ENCODE peak calls at places on chromosomes 12 and 14, in six cellular contexts. X is ovary, S is neural progenitor cell, J is Panc1, Z is fibroblast of lung, G is endodermal cell. F is an unnamed sample.

GRCh38 chr12:8145754-8146415 is 10.9 kb upstream of the ZNF705A start:
- DNase-seq in X (no peak), S (peak; percentile 65), J (no peak), Z (peak; percentile 91), G (peak; percentile 88), F (peak; percentile 31)

GRCh38 chr12:14993537-14994266 is 20.9 kb downstream of the PDE6H start:
- DNase-seq in X (no peak), S (no peak), J (no peak), Z (peak; percentile 19), G (no peak), F (no peak)

GRCh38 chr12:108491256-108491655 is 23.8 kb upstream of the FICD start:
- DNase-seq in X (no peak), S (no peak), J (no peak), Z (no peak), G (no peak), F (no peak)

GRCh38 chr14:101761881-101762529 is 496 bp downstream of the PPP2R5C start:
- DNase-seq in X (peak; percentile 58), S (peak; percentile 39), J (no peak), Z (no peak), G (no peak), F (no peak)

GRCh38 chr14:58733451-58734208 is 95.9 kb downstream of the DACT1 start:
- DNase-seq in X (no peak), S (no peak), J (no peak), Z (no peak), G (no peak), F (no peak)

GRCh38 chr12:51174501-51174900 is 1.6 kb upstream of the TFCP2 start:
- DNase-seq in X (no peak), S (no peak), J (no peak), Z (no peak), G (no peak), F (no peak)

GRCh38 chr12:51240971-51241370 is 2.3 kb downstream of the DAZAP2 start:
- DNase-seq in X (no peak), S (no peak), J (no peak), Z (peak; percentile 43), G (no peak), F (no peak)

GRCh38 chr14:72664651-72665050 is 229.2 kb downstream of the DPF3 start:
- DNase-seq in X (no peak), S (no peak), J (no peak), Z (no peak), G (no peak), F (no peak)

GRCh38 chr14:50417853-50418252 is 21.2 kb upstream of the CDKL1 start:
- DNase-seq in X (no peak), S (no peak), J (no peak), Z (peak; percentile 45), G (no peak), F (no peak)

GRCh38 chr14:92558319-92558718 is 44.7 kb downstream of the RIN3 start:
- DNase-seq in X (no peak), S (no peak), J (no peak), Z (no peak), G (no peak), F (no peak)

GRCh38 chr12:75837700-75838099 is 193.9 kb downstream of the PHLDA1 start:
- DNase-seq in X (no peak), S (peak; percentile 11), J (no peak), Z (peak; percentile 72), G (no peak), F (no peak)

GRCh38 chr12:8905546-8905945 is 8.8 kb upstream of the PHC1 start:
- DNase-seq in X (no peak), S (peak; percentile 27), J (no peak), Z (no peak), G (peak; percentile 74), F (no peak)

GRCh38 chr14:69612759-69613145 is 1.4 kb downstream of the SUSD6 start:
- DNase-seq in X (no peak), S (no peak), J (no peak), Z (no peak), G (no peak), F (no peak)

GRCh38 chr12:124805050-124805449 is 58.6 kb downstream of the SCARB1 start:
- DNase-seq in X (no peak), S (no peak), J (no peak), Z (no peak), G (no peak), F (no peak)

GRCh38 chr14:75427482-75428229 is at the start of gene JDP2:
- DNase-seq in X (peak; percentile 94), S (peak; percentile 89), J (no peak), Z (peak; percentile 80), G (peak; percentile 92), F (no peak)

GRCh38 chr12:64181504-64182291 is 40.4 kb downstream of the KICS2 start:
- DNase-seq in X (peak; percentile 71), S (peak; percentile 49), J (peak; percentile 93), Z (peak; percentile 95), G (peak; percentile 74), F (no peak)

GRCh38 chr12:77151030-77151429 is 85.7 kb upstream of the E2F7 start:
- DNase-seq in X (no peak), S (no peak), J (no peak), Z (no peak), G (no peak), F (no peak)

GRCh38 chr12:52615208-52615868 is 3.0 kb downstream of the KRT73 start:
- DNase-seq in X (no peak), S (no peak), J (no peak), Z (no peak), G (no peak), F (no peak)

GRCh38 chr12:45232771-45233372 is 17.0 kb downstream of the ANO6 start:
- DNase-seq in X (peak; percentile 54), S (no peak), J (peak; percentile 86), Z (peak; percentile 92), G (peak; percentile 75), F (no peak)

GRCh38 chr12:52810554-52810953 is 3.4 kb downstream of the KRT4 start:
- DNase-seq in X (no peak), S (no peak), J (no peak), Z (no peak), G (no peak), F (no peak)

GRCh38 chr12:47814539-47815170 is 5.0 kb downstream of the HDAC7 start:
- DNase-seq in X (no peak), S (no peak), J (no peak), Z (no peak), G (no peak), F (no peak)

GRCh38 chr12:47818382-47818700 is 1.4 kb downstream of the HDAC7 start:
- DNase-seq in X (no peak), S (no peak), J (no peak), Z (no peak), G (no peak), F (no peak)

GRCh38 chr12:47818007-47818376 is 1.7 kb downstream of the HDAC7 start:
- DNase-seq in X (no peak), S (no peak), J (no peak), Z (no peak), G (no peak), F (no peak)

GRCh38 chr12:47817272-47818006 is 2.3 kb downstream of the HDAC7 start:
- DNase-seq in X (no peak), S (peak; percentile 46), J (no peak), Z (no peak), G (peak; percentile 73), F (no peak)

DNA sequence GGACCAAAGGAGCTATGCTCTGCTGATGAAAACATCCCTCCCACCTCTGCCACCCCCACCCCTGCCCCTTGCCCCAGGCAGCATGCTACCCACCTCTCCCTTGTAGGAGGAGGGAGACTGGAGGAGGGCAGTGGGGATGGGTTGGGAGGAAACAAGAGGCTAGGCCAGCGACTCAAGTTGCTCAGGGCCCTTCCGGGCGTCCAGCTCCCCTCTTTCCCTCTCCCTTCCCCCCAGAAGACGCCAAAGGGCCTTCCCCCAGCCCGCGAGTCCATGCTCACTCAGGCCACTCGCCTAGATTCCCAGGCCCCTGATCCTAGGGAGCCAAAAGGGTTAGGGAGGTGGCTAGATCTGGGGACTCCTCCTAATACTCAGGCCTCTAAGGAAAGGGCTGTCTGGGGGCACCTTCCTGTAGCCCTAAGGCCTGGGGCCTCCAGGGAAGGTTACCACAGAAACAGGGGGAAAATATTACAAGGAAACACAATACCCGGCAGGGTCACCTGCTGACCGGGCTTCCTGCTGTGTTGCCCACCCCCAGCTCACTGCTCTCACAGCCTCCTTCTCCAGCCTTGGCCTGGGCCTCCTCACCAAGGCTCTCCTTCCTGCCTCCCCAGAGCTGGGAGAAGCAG is 2.9 kb downstream of the HDAC7 start:
- DNase-seq in X (peak; percentile 51), S (no peak), J (no peak), Z (no peak), G (peak; percentile 74), F (no peak)
- H3K4me3 ChIP-seq in X (peak overlapping the region; percentile 81), S (no peak overlapping the region), J (peak overlapping the region; percentile 81), Z (peak overlapping the region; percentile 24), G (peak overlapping the region; percentile 87), F (no peak overlapping the region)

GRCh38 chr12:65728913-65729793 is 95.1 kb upstream of the HMGA2 start:
- DNase-seq in X (no peak), S (peak; percentile 75), J (no peak), Z (no peak), G (peak; percentile 91), F (peak; percentile 22)
- H3K4me3 ChIP-seq in X (no peak overlapping the region), S (peak overlapping the region; percentile 59), J (no peak overlapping the region), Z (peak overlapping the region; percentile 45), G (peak overlapping the region; percentile 83), F (peak overlapping the region; percentile 44)

GRCh38 chr14:35402323-35403084 is 2.0 kb downstream of the NFKBIA start:
- DNase-seq in X (peak; percentile 38), S (no peak), J (no peak), Z (no peak), G (peak; percentile 47), F (no peak)

GRCh38 chr14:35401853-35402252 is 2.7 kb downstream of the NFKBIA start:
- DNase-seq in X (peak; percentile 55), S (no peak), J (no peak), Z (peak; percentile 63), G (no peak), F (no peak)

GRCh38 chr14:35401422-35401729 is 3.2 kb downstream of the NFKBIA start:
- DNase-seq in X (no peak), S (no peak), J (no peak), Z (no peak), G (no peak), F (no peak)

GRCh38 chr14:35399083-35399807 is 5.3 kb downstream of the NFKBIA start:
- DNase-seq in X (no peak), S (no peak), J (no peak), Z (no peak), G (peak; percentile 33), F (no peak)

DNA sequence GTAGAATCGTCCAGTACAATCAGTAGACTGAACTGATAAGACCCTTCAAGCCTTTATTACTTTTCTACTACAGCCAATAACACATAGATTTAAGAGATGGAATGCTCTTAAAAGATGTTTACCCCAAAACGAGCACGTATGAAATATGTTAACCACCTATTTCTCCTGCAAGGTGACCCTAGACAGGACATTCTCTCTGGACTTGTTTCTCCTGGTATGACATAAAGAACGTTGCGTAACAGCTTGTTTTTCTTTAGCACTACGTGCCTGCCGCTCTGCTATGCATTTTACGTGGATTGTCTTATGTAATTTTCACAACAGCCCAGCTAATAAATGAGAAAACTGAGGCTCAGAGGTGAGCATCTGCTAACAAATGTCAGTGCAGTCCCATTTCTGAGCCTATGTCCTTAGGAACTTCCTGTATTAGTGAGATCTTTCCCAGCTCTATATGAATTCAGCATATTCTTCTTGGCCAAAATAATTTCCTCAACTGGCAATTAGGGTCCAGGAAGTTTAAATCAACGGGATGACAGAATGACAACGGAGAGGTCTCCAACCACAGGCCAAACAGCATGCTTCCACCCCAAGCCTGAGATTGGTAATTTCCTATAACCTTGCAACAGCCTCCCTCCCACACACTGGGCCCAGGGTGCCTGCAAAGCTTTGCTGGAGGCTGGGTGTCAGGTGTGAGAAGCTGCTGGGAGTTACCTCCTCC is 3.7 kb downstream of the NFKBIA start:
- DNase-seq in X (peak; percentile 41), S (no peak), J (no peak), Z (no peak), G (peak; percentile 46), F (no peak)
- H3K4me3 ChIP-seq in X (peak overlapping the region; percentile 95), S (no peak overlapping the region), J (peak overlapping the region; percentile 68), Z (no peak overlapping the region), G (peak overlapping the region; percentile 98), F (no peak overlapping the region)

GRCh38 chr12:92156704-92157395 is 11.2 kb upstream of the BTG1 start:
- DNase-seq in X (no peak), S (no peak), J (no peak), Z (no peak), G (no peak), F (no peak)
- H3K4me3 ChIP-seq in X (no peak overlapping the region), S (no peak overlapping the region), J (no peak overlapping the region), Z (no peak overlapping the region), G (no peak overlapping the region), F (no peak overlapping the region)

F was measured in iPS DF 6.9.